ENCODE peak calls at places on chromosomes 6 and 20, in five cellular contexts. Q is GM06990, A is NCI-H460, Y is Daoy, R is EL. V is an unnamed sample.
A peak's percentile ranks its signal among the peaks of the same experiment; 100 is the strongest.

GRCh38 chr6:35238843-35239289 is 20.7 kb upstream of the ZNF76 start:
- DNase-seq in Y (no peak), R (no peak), A (no peak), Q (no peak), V (no peak)

GRCh38 chr6:10759312-10759839 is 11.8 kb downstream of the TMEM14B start:
- DNase-seq in Y (peak; percentile 92), Q (no peak), R (peak; percentile 98), A (peak; percentile 73), V (peak; percentile 80)

GRCh38 chr6:141158740-141159139 is 974.0 kb upstream of the GJE1 start:
- DNase-seq in Y (no peak), A (no peak), R (no peak), Q (no peak), V (no peak)

GRCh38 chr20:4225778-4226177 is 210.4 kb upstream of the RNF24 start:
- DNase-seq in R (peak; percentile 99), Q (no peak), A (no peak), Y (peak; percentile 93), V (peak; percentile 86)

GRCh38 chr6:107390056-107390455 is 69.3 kb downstream of the PDSS2 start:
- DNase-seq in R (no peak), Y (no peak), A (no peak), Q (no peak), V (no peak)

GRCh38 chr6:79702701-79703100 is 71.6 kb downstream of the SH3BGRL2 start:
- DNase-seq in Q (no peak), A (no peak), R (no peak), Y (no peak), V (no peak)

GRCh38 chr20:39042279-39043150 is 80.4 kb downstream of the DHX35 start:
- DNase-seq in Y (no peak), Q (no peak), R (peak; percentile 52), A (no peak), V (no peak)

GRCh38 chr6:90790696-90791095 is 203.8 kb upstream of the MAP3K7 start:
- DNase-seq in Y (peak; percentile 46), R (peak; percentile 89), Q (no peak), A (no peak), V (no peak)

GRCh38 chr20:11401988-11402387 is 515.7 kb upstream of the BTBD3 start:
- DNase-seq in Y (peak; percentile 33), R (no peak), Q (no peak), A (peak; percentile 18), V (peak; percentile 27)

GRCh38 chr6:5499644-5500306 is 238.5 kb downstream of the FARS2 start:
- DNase-seq in Q (no peak), Y (peak; percentile 33), R (peak; percentile 67), A (no peak), V (no peak)

GRCh38 chr20:24987244-24987643 is 5.3 kb downstream of the APMAP start:
- DNase-seq in Q (no peak), A (no peak), Y (no peak), R (no peak), V (no peak)

GRCh38 chr20:17097603-17098002 is 129.2 kb upstream of the PCSK2 start:
- DNase-seq in Y (no peak), A (no peak), R (no peak), Q (no peak), V (no peak)

GRCh38 chr20:61218886-61219480 is 33.1 kb upstream of the CDH4 start:
- DNase-seq in A (no peak), Q (no peak), R (peak; percentile 56), Y (peak; percentile 23), V (no peak)

GRCh38 chr6:37426058-37426944 is 6.7 kb upstream of the CMTR1 start:
- DNase-seq in R (no peak), A (no peak), Q (no peak), Y (no peak), V (no peak)

GRCh38 chr6:157982297-157982579 is 575 bp downstream of the SYNJ2 start:
- DNase-seq in Q (no peak), Y (peak; percentile 64), R (peak; percentile 50), A (no peak), V (no peak)

GRCh38 chr6:80607814-80608391 is 501.4 kb downstream of the BCKDHB start:
- DNase-seq in R (peak; percentile 90), Q (no peak), Y (peak; percentile 79), A (peak; percentile 34), V (peak; percentile 45)

V was measured in H4.